ENCODE peak calls at places on chromosome 4, in six cellular contexts. S is CD8-positive, alpha-beta memory T cell; P is activated T-helper 9 cell treated with anti-CD3 and anti-CD28 coated beads, Interleukin-2, amount 50 U/mL, for 16 hours; J is C1 segment of cervical spinal cord; X is Caco-2; T is T47D. B is an unnamed sample.

GRCh38 chr4:109942292-109942926 is 29.7 kb downstream of the EGF start:
- DNase-seq in S (no peak), P (no peak), J (no peak), X (no peak), T (no peak), B (no peak)

GRCh38 chr4:34362654-34363053 is 1881.7 kb downstream of the ARAP2 start:
- DNase-seq in S (no peak), P (no peak), J (no peak), X (no peak), T (no peak), B (no peak)

GRCh38 chr4:11439836-11440235 is 11.1 kb upstream of the HS3ST1 start:
- DNase-seq in S (no peak), P (no peak), J (no peak), X (no peak), T (no peak), B (no peak)

GRCh38 chr4:48375651-48376291 is 34.4 kb downstream of the SLAIN2 start:
- DNase-seq in S (no peak), P (no peak), J (no peak), X (peak; percentile 41), T (no peak), B (no peak)

GRCh38 chr4:117137143-117137542 is 51.8 kb upstream of the TRAM1L1 start:
- DNase-seq in S (no peak), P (no peak), J (no peak), X (no peak), T (no peak), B (no peak)

GRCh38 chr4:186878203-186878800 is 154.6 kb upstream of the FAT1 start:
- DNase-seq in S (no peak), P (no peak), J (no peak), X (no peak), T (no peak), B (no peak)

GRCh38 chr4:85725727-85726170 is 250.8 kb downstream of the ARHGAP24 start:
- DNase-seq in S (no peak), P (no peak), J (no peak), X (no peak), T (no peak), B (no peak)

GRCh38 chr4:165540206-165540865 is 161.5 kb downstream of the CPE start:
- DNase-seq in S (no peak), P (no peak), J (no peak), X (no peak), T (no peak), B (no peak)

GRCh38 chr4:6494431-6495295 is 22.2 kb upstream of the PPP2R2C start:
- DNase-seq in S (no peak), P (no peak), J (no peak), X (no peak), T (no peak), B (no peak)

GRCh38 chr4:153274967-153275366 is 69.5 kb upstream of the MND1 start:
- DNase-seq in S (no peak), P (no peak), J (no peak), X (no peak), T (no peak), B (no peak)

GRCh38 chr4:176538217-176538925 is 218.6 kb downstream of the SPCS3 start:
- DNase-seq in S (no peak), P (no peak), J (no peak), X (no peak), T (no peak), B (no peak)

GRCh38 chr4:7852568-7853185 is 87.0 kb downstream of the AFAP1 start:
- DNase-seq in S (no peak), P (peak; percentile 35), J (no peak), X (no peak), T (no peak), B (no peak)

GRCh38 chr4:111854494-111855087 is 290.7 kb upstream of the FAM241A start:
- DNase-seq in S (no peak), P (no peak), J (no peak), X (no peak), T (peak; percentile 3), B (no peak)

GRCh38 chr4:5893013-5893580 is at the start of gene CRMP1:
- DNase-seq in S (no peak), P (no peak), J (no peak), X (no peak), T (no peak), B (peak; percentile 34)

B was measured in 8988T.